ENCODE peak calls at places on chromosome 10, in four cellular contexts. S, C, H and L are unnamed samples.

GRCh38 chr10:114486938-114487814 is 82.9 kb upstream of the AFAP1L2 start:
- DNase-seq in S (no peak), H (peak), C (no peak), L (peak)

GRCh38 chr10:120172371-120172770 is 279.8 kb downstream of the SEC23IP start:
- DNase-seq in H (no peak), S (no peak), C (no peak), L (no peak)

GRCh38 chr10:17056781-17057191 is 72.8 kb downstream of the CUBN start:
- DNase-seq in C (no peak), S (no peak), H (no peak), L (no peak)

GRCh38 chr10:70921285-70921684 is 32.9 kb upstream of the PCBD1 start:
- DNase-seq in C (no peak), H (no peak), S (no peak), L (no peak)

GRCh38 chr10:44932338-44933116 is 21.4 kb downstream of the TMEM72 start:
- DNase-seq in S (peak), C (peak), H (peak), L (peak)

GRCh38 chr10:14822879-14823755 is 14.7 kb downstream of the CDNF start:
- DNase-seq in H (peak), S (peak), C (no peak), L (peak)

GRCh38 chr10:69004821-69005220 is 16.2 kb downstream of the KIFBP start:
- DNase-seq in H (peak), C (no peak), S (no peak), L (no peak)

GRCh38 chr10:11716704-11717103 is 25.5 kb upstream of the ECHDC3 start:
- DNase-seq in H (no peak), C (no peak), S (no peak), L (no peak)

GRCh38 chr10:30000802-30001571 is 58.4 kb downstream of the JCAD start:
- DNase-seq in C (no peak), S (no peak), H (peak), L (no peak)

GRCh38 chr10:98268694-98269386 is 846 bp upstream of the LOXL4 start:
- DNase-seq in H (peak), C (peak), S (peak), L (peak)

GRCh38 chr10:30284860-30285594 is 64.1 kb downstream of the MTPAP start:
- DNase-seq in H (no peak), S (no peak), C (no peak), L (peak)

GRCh38 chr10:53894145-53894544 is 906.9 kb downstream of the PCDH15 start:
- DNase-seq in S (no peak), C (no peak), H (peak), L (no peak)

GRCh38 chr10:115801987-115802386 is 471.0 kb downstream of the GFRA1 start:
- DNase-seq in S (no peak), H (no peak), C (no peak), L (no peak)

GRCh38 chr10:18377898-18378297 is 237.7 kb downstream of the CACNB2 start:
- DNase-seq in C (no peak), H (no peak), S (no peak), L (no peak)

GRCh38 chr10:117217196-117217761 is 20.0 kb downstream of the KCNK18 start:
- DNase-seq in S (peak), H (no peak), C (no peak), L (no peak)

GRCh38 chr10:130110236-130111114 is at the start of gene C10orf143:
- DNase-seq in H (peak), C (peak), S (peak), L (peak)

GRCh38 chr10:94361161-94361794 is 1.5 kb downstream of the NOC3L start:
- DNase-seq in S (no peak), C (no peak), H (peak), L (no peak)

GRCh38 chr10:133165556-133166503 is 5.8 kb downstream of the KNDC1 start:
- DNase-seq in S (no peak), C (no peak), H (no peak), L (no peak)

GRCh38 chr10:79224263-79224949 is 122.9 kb upstream of the PPIF start:
- DNase-seq in H (no peak), S (no peak), C (no peak), L (no peak)

GRCh38 chr10:97612386-97612785 is 20.9 kb downstream of the MORN4 start:
- DNase-seq in C (peak), S (no peak), H (peak), L (peak)

GRCh38 chr10:95480901-95481491 is 80.2 kb downstream of the SORBS1 start:
- DNase-seq in C (no peak), H (peak), S (peak), L (no peak)

GRCh38 chr10:42177077-42177792 is 461.1 kb downstream of the ZNF33B start:
- DNase-seq in H (no peak), C (no peak), S (no peak), L (peak)

GRCh38 chr10:60524541-60524940 is 134.9 kb upstream of the ANK3 start:
- DNase-seq in S (no peak), C (no peak), H (no peak), L (no peak)

GRCh38 chr10:99548041-99548530 is 15.3 kb downstream of the NKX2-3 start:
- DNase-seq in C (no peak), H (peak), S (peak), L (peak)

GRCh38 chr10:100766693-100767427 is 21.5 kb downstream of the PAX2 start:
- DNase-seq in C (no peak), H (peak), S (no peak), L (peak)

GRCh38 chr10:79490400-79491081 is 21.8 kb upstream of the EIF5AL1 start:
- DNase-seq in S (no peak), H (no peak), C (peak), L (no peak)

GRCh38 chr10:6337382-6337781 is 134.7 kb downstream of the PFKFB3 start:
- DNase-seq in H (no peak), S (no peak), C (no peak), L (no peak)

DNA sequence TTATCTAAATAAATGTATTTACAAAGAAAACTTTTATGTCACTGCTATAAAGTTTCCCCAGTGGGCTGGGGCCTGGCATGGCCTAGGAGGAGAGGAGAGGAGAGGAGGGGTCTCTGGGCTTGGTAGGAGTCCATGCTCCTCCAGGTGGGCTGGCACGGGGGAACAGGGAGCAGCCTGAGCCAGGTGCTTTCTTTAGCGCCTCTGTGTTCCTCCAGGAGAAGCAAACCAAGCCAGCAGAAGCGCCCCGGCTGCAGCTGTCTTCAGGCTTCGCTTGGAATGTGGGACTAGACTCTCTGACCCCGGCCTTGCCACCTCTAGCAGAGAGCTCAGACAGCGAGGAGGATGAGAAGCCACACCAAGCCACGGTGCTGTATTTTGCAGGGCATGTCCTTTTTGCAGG is 10.6 kb downstream of the CALHM2 start:
- DNase-seq in H (no peak), C (no peak), S (no peak), L (no peak)
- TF ChIP-seq ELF4 in H (no peak), C (no peak), S (no peak), L (no peak)

DNA sequence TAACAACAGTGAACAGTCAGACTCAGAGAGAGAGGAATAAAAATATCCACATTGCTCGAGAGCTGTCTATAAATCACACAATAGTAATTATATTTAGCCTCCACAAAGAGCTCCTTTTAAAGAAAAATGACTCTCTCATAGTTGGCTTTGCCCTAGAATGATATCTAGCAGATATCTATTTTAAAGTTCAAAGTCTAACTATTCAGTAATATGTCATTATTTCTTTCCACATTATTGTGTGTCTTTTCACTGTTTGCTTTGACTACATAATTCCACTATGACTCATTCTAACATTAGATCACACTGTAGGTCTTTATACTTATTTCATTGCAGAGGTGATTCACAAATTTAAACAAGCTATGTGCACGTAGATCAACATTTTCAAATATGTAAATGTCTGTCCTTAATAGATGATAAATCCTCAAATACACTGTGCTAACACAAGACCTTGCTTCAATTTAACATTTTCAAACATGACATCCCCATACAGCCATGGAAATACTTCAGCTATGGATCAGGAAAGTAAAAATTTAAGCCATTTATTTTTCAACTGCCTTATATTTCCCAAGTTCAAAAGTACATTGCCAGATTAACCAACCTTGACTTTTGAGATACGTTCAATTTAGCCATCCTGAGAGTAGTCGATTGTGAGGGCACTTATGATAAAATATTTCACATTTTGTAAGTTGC is 99.9 kb upstream of the AKR1E2 start:
- DNase-seq in S (no peak), H (peak), C (no peak), L (no peak)
- TF ChIP-seq ELF4 in S (no peak), H (no peak), C (no peak), L (no peak)

GRCh38 chr10:125602825-125603224 is 80.1 kb downstream of the TEX36 start:
- DNase-seq in H (no peak), C (no peak), S (no peak), L (no peak)
- TF ChIP-seq ELF4 in H (no peak), C (no peak), S (no peak), L (no peak)

DNA sequence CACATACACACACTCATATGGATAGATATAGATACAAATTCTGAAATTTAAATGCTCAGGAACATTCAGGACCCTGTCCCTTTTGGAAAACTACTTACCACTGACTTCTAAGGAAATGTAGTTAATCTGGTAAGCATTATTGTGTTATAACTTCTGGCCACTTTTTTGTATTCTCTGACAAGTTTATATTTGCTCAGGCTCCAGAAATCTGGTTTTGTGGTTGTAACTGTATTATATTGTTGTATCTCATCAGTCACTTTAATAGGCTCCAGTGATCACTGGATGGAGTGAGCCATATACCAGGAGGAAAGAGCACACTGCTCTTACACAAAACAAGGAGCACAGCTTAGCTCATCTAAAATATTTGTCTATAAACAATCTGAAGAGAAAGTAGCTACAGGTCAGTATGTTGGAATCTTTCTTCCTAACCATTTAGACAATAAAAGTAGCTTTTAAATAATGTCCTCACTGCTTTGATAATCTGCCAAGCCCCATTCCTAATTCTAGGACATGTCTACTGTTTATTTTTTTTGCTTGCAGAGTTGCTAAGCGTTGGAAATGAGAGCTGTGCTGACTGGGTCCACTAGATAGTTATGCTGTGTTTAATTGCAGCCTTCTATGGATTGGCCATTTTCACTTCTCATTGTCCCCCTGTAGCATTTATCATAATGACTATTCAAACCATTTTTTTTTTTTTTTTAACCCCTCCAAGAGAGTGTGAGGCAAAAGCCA is 43.8 kb downstream of the SMNDC1 start:
- DNase-seq in S (no peak), C (no peak), H (no peak), L (no peak)
- TF ChIP-seq ELF4 in S (no peak), C (no peak), H (no peak), L (no peak)

GRCh38 chr10:4283841-4284610 is 499.0 kb upstream of the KLF6 start:
- DNase-seq in H (no peak), S (no peak), C (no peak), L (no peak)
- TF ChIP-seq ELF4 in H (no peak), S (no peak), C (no peak), L (no peak)